ENCODE peak calls at places on chromosomes 13 and 19, in ten cellular contexts. E, W, A, V, H, S, J, T, I and B are unnamed samples.
A peak's percentile ranks its signal among the peaks of the same experiment; 100 is the strongest.

GRCh38 chr19:18419195-18419698 is at the start of gene SSBP4:
- DNase-seq in E (no peak), W (peak; percentile 73), A (peak; percentile 72), V (peak; percentile 82), H (peak; percentile 80), S (no peak), J (peak; percentile 76), T (peak; percentile 86), I (peak; percentile 80), B (peak; percentile 67)

GRCh38 chr13:106513025-106513424 is 22.4 kb downstream of the EFNB2 start:
- DNase-seq in E (no peak), W (no peak), A (no peak), V (no peak), H (no peak), S (no peak), J (peak; percentile 81), T (no peak), I (peak; percentile 78), B (no peak)

GRCh38 chr13:109093988-109094387 is 464.6 kb downstream of the MYO16 start:
- DNase-seq in E (no peak), W (no peak), A (peak; percentile 22), V (no peak), H (no peak), S (no peak), J (no peak), T (no peak), I (no peak), B (no peak)

GRCh38 chr19:5060591-5061339 is 91.9 kb downstream of the KDM4B start:
- DNase-seq in E (no peak), W (no peak), A (no peak), V (no peak), H (no peak), S (no peak), J (no peak), T (no peak), I (no peak), B (no peak)

GRCh38 chr19:38970664-38971532 is 4.6 kb downstream of the FBXO17 start:
- DNase-seq in E (no peak), W (no peak), A (no peak), V (no peak), H (no peak), S (no peak), J (no peak), T (no peak), I (no peak), B (no peak)

GRCh38 chr19:14369399-14370168 is 11.7 kb upstream of the ADGRE5 start:
- DNase-seq in E (no peak), W (no peak), A (no peak), V (no peak), H (peak; percentile 62), S (no peak), J (no peak), T (peak; percentile 90), I (no peak), B (no peak)

GRCh38 chr13:93450226-93450625 is 223.6 kb downstream of the GPC6 start:
- DNase-seq in E (no peak), W (no peak), A (no peak), V (no peak), H (no peak), S (no peak), J (no peak), T (no peak), I (peak; percentile 40), B (no peak)

GRCh38 chr13:99866781-99867180 is 104.8 kb downstream of the ZIC5 start:
- DNase-seq in E (no peak), W (no peak), A (no peak), V (no peak), H (no peak), S (no peak), J (no peak), T (no peak), I (no peak), B (no peak)

GRCh38 chr13:106520205-106521004 is 15.1 kb downstream of the EFNB2 start:
- DNase-seq in E (no peak), W (no peak), A (no peak), V (no peak), H (no peak), S (no peak), J (peak; percentile 55), T (no peak), I (no peak), B (no peak)

DNA sequence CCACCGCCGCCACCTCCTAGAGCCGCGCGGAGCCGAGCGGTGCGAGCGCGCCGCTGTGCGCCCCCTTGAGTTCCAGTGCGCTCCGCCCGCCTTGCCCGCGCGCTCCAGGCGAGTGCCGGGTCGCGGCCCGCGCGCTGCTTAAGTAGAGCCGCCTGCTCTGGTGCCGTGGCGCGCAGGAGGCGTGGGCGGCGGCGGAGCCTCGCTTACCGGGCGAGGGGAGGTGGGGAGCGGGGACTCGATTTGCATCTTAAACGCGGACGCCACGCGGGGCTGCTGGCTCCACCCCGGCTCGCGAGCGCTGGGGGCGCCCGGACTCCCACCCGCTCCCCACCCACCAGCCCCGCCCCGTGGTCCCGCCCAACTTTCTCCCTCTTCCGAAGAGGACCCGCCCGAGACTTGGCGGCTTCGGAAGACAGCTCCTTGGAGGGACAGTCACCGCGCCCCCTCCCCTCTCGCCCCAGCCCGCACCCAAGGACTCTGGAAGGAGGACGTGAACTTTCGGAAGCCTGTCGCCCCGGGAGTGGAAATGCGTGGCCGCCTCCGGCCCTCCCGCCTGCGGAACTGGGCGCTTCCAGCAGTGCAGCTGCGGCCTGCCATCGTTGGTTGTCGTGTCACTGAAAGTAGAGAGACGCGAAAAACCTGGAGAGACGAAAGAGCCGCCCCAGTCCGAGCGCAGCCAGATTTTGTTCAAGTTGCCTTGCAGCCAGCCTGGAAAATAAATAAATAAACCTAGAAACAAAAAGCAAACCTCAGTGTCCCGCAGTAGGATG is at the start of gene KCTD12:
- DNase-seq in E (peak; percentile 57), W (peak; percentile 63), A (no peak), V (peak; percentile 86), H (peak; percentile 86), S (peak; percentile 73), J (peak; percentile 91), T (peak; percentile 94), I (peak; percentile 72), B (peak; percentile 66)
- TF ChIP-seq CTCF in E (no peak), W (peak; percentile 58), A (no peak), V (no peak), H (peak; percentile 68), S (peak; percentile 14), J (peak; percentile 23), T (peak; percentile 35), I (peak; percentile 25), B (peak; percentile 44)

GRCh38 chr19:49422407-49423277 is 599 bp downstream of the PTH2 start:
- DNase-seq in E (no peak), W (no peak), A (no peak), V (peak; percentile 84), H (no peak), S (no peak), J (peak; percentile 28), T (no peak), I (no peak), B (peak; percentile 56)
- TF ChIP-seq CTCF in E (no peak), W (peak; percentile 59), A (peak; percentile 28), V (peak; percentile 60), H (no peak), S (peak; percentile 23), J (peak; percentile 25), T (peak; percentile 45), I (peak; percentile 13), B (peak; percentile 54)

DNA sequence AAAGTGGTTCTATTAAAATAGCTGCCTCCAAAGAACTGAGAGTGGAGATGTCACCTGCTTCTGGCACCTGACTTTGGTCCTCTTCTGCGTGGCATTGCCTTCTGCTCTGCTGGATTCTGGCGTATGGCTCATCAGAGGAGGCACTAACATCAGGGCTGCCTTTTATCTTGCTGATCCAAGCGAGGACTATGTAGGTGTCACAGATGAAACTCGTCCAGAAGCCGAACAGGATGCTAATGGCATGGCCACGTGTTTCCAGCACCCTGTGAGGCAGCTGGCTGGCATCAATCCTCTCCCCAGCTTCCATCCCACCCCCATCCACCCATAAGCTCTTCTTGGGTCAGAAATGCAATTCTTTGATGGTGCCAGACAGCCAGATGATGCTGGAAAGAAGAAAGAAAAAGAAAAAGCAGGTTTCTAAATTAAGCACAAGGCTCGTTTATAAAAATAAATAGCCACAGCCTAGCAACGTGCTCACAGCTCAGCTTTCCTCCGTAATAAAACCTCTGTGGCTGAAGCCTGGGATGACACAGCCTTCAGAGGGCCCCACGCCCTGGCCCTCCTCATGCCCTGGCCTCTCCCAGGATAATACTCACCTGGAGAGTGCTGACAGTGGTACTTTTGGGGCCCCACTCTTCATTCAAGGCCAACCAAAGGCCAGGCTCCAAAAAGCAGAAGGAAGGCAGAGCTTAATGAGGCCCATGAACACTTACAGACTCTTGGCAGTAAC is 212.9 kb upstream of the SERP2 start:
- DNase-seq in E (no peak), W (no peak), A (no peak), V (no peak), H (peak; percentile 50), S (no peak), J (no peak), T (no peak), I (no peak), B (no peak)
- TF ChIP-seq CTCF in E (no peak), W (no peak), A (no peak), V (no peak), H (no peak), S (no peak), J (no peak), T (no peak), I (no peak), B (no peak)

DNA sequence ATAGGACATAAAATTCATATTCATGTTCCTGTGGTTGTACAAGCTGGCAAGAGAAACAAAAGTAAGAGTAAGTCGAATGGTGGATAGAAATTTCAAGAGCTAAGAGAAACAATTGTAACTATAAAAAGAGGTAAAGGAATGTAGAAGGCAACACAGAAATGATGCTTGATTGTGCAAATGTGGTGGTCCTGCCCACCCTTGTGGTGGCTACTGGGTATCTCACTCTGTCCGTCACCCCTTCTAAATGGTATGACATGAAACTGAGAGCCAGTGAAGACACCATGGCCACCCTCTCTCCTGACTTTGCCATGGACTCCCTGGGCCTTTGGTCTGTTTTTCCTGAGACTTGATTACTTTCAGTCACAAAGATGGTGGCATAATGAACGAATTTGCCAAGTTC is 925.9 kb upstream of the SLITRK6 start:
- DNase-seq in E (no peak), W (no peak), A (no peak), V (peak; percentile 11), H (no peak), S (no peak), J (no peak), T (no peak), I (no peak), B (no peak)
- TF ChIP-seq CTCF in E (no peak), W (peak; percentile 28), A (no peak), V (peak; percentile 51), H (no peak), S (no peak), J (no peak), T (no peak), I (no peak), B (no peak)